ENCODE peak calls at places on chromosome 7, in ten cellular contexts. V is neuronal stem cell, B is ELR, O is A549, Y is astrocyte of the spinal cord, T is ureter, Z is GM12891, R is HEK293T, M is T follicular helper cell, X is T-helper 2 cell. S is an unnamed sample.
A peak's percentile ranks its signal among the peaks of the same experiment; 100 is the strongest.

GRCh38 chr7:95660023-95660434 is 63.7 kb upstream of the PDK4 start:
- DNase-seq in V (no peak), B (no peak), O (no peak), Y (no peak), T (no peak), Z (no peak), R (no peak), M (no peak), X (no peak), S (no peak)

GRCh38 chr7:116525913-116526857 is 1.3 kb downstream of the CAV1 start:
- DNase-seq in V (peak; percentile 71), B (peak; percentile 89), O (peak; percentile 83), Y (peak; percentile 89), T (peak; percentile 80), Z (peak; percentile 88), R (peak; percentile 86), M (peak; percentile 23), X (peak; percentile 26), S (peak; percentile 84)

GRCh38 chr7:123675092-123675473 is 19.4 kb downstream of the LMOD2 start:
- DNase-seq in V (no peak), B (no peak), O (no peak), Y (no peak), T (no peak), Z (no peak), R (no peak), M (no peak), X (no peak), S (no peak)

GRCh38 chr7:115613836-115614235 is 416.7 kb downstream of the TFEC start:
- DNase-seq in V (no peak), B (peak; percentile 8), O (no peak), Y (no peak), T (no peak), Z (no peak), R (no peak), M (no peak), X (no peak), S (no peak)

GRCh38 chr7:45026984-45027773 is 27.2 kb downstream of the CCM2 start:
- DNase-seq in V (no peak), B (peak; percentile 51), O (no peak), Y (peak; percentile 22), T (no peak), Z (no peak), R (no peak), M (peak; percentile 15), X (peak; percentile 21), S (no peak)

GRCh38 chr7:50146692-50147091 is 53.6 kb upstream of the ZPBP start:
- DNase-seq in V (no peak), B (no peak), O (no peak), Y (no peak), T (no peak), Z (no peak), R (no peak), M (no peak), X (no peak), S (no peak)

GRCh38 chr7:140176271-140176701 is 497 bp downstream of the KDM7A start:
- DNase-seq in V (peak; percentile 20), B (peak; percentile 10), O (no peak), Y (no peak), T (no peak), Z (peak; percentile 13), R (no peak), M (no peak), X (peak; percentile 16), S (peak; percentile 35)

GRCh38 chr7:103679156-103680132 is 233.4 kb upstream of the SLC26A5 start:
- DNase-seq in V (no peak), B (peak; percentile 17), O (no peak), Y (peak; percentile 26), T (no peak), Z (no peak), R (no peak), M (no peak), X (no peak), S (no peak)

GRCh38 chr7:114414151-114415053 is at the start of gene FOXP2:
- DNase-seq in V (no peak), B (peak; percentile 22), O (no peak), Y (peak; percentile 56), T (no peak), Z (no peak), R (no peak), M (no peak), X (no peak), S (no peak)

GRCh38 chr7:139725077-139725476 is 52.7 kb downstream of the HIPK2 start:
- DNase-seq in V (no peak), B (peak; percentile 55), O (no peak), Y (peak; percentile 90), T (no peak), Z (no peak), R (no peak), M (no peak), X (no peak), S (no peak)

GRCh38 chr7:90337106-90337505 is 9.4 kb upstream of the GTPBP10 start:
- DNase-seq in V (no peak), B (peak; percentile 29), O (no peak), Y (peak; percentile 21), T (no peak), Z (no peak), R (no peak), M (no peak), X (no peak), S (no peak)

GRCh38 chr7:2037805-2038635 is 194.7 kb downstream of the MAD1L1 start:
- DNase-seq in V (no peak), B (peak; percentile 15), O (no peak), Y (peak; percentile 28), T (no peak), Z (no peak), R (no peak), M (no peak), X (no peak), S (no peak)

GRCh38 chr7:56063882-56064625 is at the start of gene SUMF2:
- DNase-seq in V (peak; percentile 90), B (peak; percentile 92), O (peak; percentile 98), Y (peak; percentile 86), T (peak; percentile 90), Z (peak; percentile 91), R (peak; percentile 94), M (peak; percentile 86), X (peak; percentile 90), S (peak; percentile 92)

GRCh38 chr7:2954433-2954853 is 89.2 kb downstream of the CARD11 start:
- DNase-seq in V (no peak), B (no peak), O (no peak), Y (no peak), T (no peak), Z (no peak), R (no peak), M (no peak), X (no peak), S (no peak)

GRCh38 chr7:69067397-69067796 is 530.9 kb upstream of the AUTS2 start:
- DNase-seq in V (no peak), B (no peak), O (no peak), Y (no peak), T (no peak), Z (no peak), R (peak; percentile 21), M (no peak), X (no peak), S (no peak)

GRCh38 chr7:75858430-75858829 is 20.4 kb upstream of the RHBDD2 start:
- DNase-seq in V (no peak), B (no peak), O (no peak), Y (no peak), T (no peak), Z (no peak), R (no peak), M (no peak), X (no peak), S (no peak)

GRCh38 chr7:4838626-4839334 is 23.1 kb downstream of the PAPOLB start:
- DNase-seq in V (no peak), B (no peak), O (no peak), Y (no peak), T (no peak), Z (no peak), R (no peak), M (no peak), X (no peak), S (no peak)

GRCh38 chr7:136964347-136964746 is 95.9 kb downstream of the CHRM2 start:
- DNase-seq in V (no peak), B (no peak), O (no peak), Y (no peak), T (no peak), Z (no peak), R (no peak), M (no peak), X (no peak), S (no peak)

GRCh38 chr7:50826371-50827172 is 43.9 kb upstream of the GRB10 start:
- DNase-seq in V (no peak), B (peak; percentile 93), O (peak; percentile 47), Y (peak; percentile 90), T (no peak), Z (no peak), R (no peak), M (no peak), X (no peak), S (no peak)

GRCh38 chr7:11104578-11104977 is 130.9 kb downstream of the PHF14 start:
- DNase-seq in V (no peak), B (no peak), O (no peak), Y (no peak), T (no peak), Z (no peak), R (no peak), M (no peak), X (no peak), S (no peak)

GRCh38 chr7:12623885-12624498 is 53.5 kb downstream of the SCIN start:
- DNase-seq in V (no peak), B (peak; percentile 66), O (peak; percentile 21), Y (peak; percentile 45), T (no peak), Z (no peak), R (peak; percentile 22), M (no peak), X (no peak), S (no peak)

GRCh38 chr7:112898432-112899290 is 108.5 kb upstream of the TMEM168 start:
- DNase-seq in V (peak; percentile 27), B (peak; percentile 71), O (peak; percentile 28), Y (peak; percentile 78), T (no peak), Z (peak; percentile 11), R (peak; percentile 54), M (no peak), X (no peak), S (peak; percentile 60)

GRCh38 chr7:12422449-12423320 is 19.0 kb upstream of the VWDE start:
- DNase-seq in V (no peak), B (peak; percentile 78), O (no peak), Y (peak; percentile 9), T (no peak), Z (no peak), R (no peak), M (no peak), X (no peak), S (no peak)

GRCh38 chr7:139889186-139889871 is 60.3 kb downstream of the TBXAS1 start:
- DNase-seq in V (no peak), B (peak; percentile 75), O (no peak), Y (no peak), T (no peak), Z (no peak), R (no peak), M (no peak), X (no peak), S (no peak)

GRCh38 chr7:82443044-82443800 is at the start of gene CACNA2D1:
- DNase-seq in V (peak; percentile 41), B (peak; percentile 61), O (peak; percentile 43), Y (peak; percentile 59), T (peak; percentile 51), Z (peak; percentile 27), R (peak; percentile 57), M (no peak), X (no peak), S (peak; percentile 69)

GRCh38 chr7:88546808-88547207 is 212.7 kb upstream of the ZNF804B start:
- DNase-seq in V (no peak), B (peak; percentile 2), O (peak; percentile 5), Y (peak; percentile 9), T (no peak), Z (no peak), R (peak; percentile 57), M (no peak), X (no peak), S (peak; percentile 58)

GRCh38 chr7:128993419-128993818 is 55.7 kb downstream of the IRF5 start:
- DNase-seq in V (no peak), B (no peak), O (no peak), Y (no peak), T (no peak), Z (no peak), R (no peak), M (no peak), X (no peak), S (no peak)

GRCh38 chr7:151572136-151572535 is 52.4 kb upstream of the RHEB start:
- DNase-seq in V (no peak), B (no peak), O (no peak), Y (no peak), T (no peak), Z (no peak), R (no peak), M (no peak), X (no peak), S (no peak)